ENCODE peak calls at places on chromosomes 13 and 19, in nine cellular contexts. One of them, this sample, is unnamed.

GRCh38 chr19:14770136-14770535 is 8.2 kb downstream of the ADGRE2 start:
- DNase-seq in left cardiac atrium: no peak
- DNase-seq in activated CD8-positive, alpha-beta memory T cell treated with anti-CD3 and anti-CD28 coated beads for 1 hour: no peak
- DNase-seq in T-helper 2 cell treated with Interferon-gamma antibody and Interleukin-4, amounts not matched to agents 5 μg/mL and 100 μg/mL, for 36 hours: no peak
- DNase-seq in transverse colon: no peak
- DNase-seq in LoVo: no peak
- DNase-seq in A549: no peak
- DNase-seq in GM12891: no peak
- DNase-seq in stimulated activated CD8-positive, alpha-beta memory T cell treated with anti-CD3 and anti-CD28 coated beads, Interleukin-12 subunit alpha, Interleukin-12 subunit beta, amount 100 ng/mL, for 4 hours: no peak
- DNase-seq in this sample: no peak

GRCh38 chr13:40236566-40237168 is 429.8 kb downstream of the FOXO1 start:
- DNase-seq in left cardiac atrium: peak
- DNase-seq in activated CD8-positive, alpha-beta memory T cell treated with anti-CD3 and anti-CD28 coated beads for 1 hour: no peak
- DNase-seq in T-helper 2 cell treated with Interferon-gamma antibody and Interleukin-4, amounts not matched to agents 5 μg/mL and 100 μg/mL, for 36 hours: no peak
- DNase-seq in transverse colon: no peak
- DNase-seq in LoVo: no peak
- DNase-seq in A549: no peak
- DNase-seq in GM12891: no peak
- DNase-seq in stimulated activated CD8-positive, alpha-beta memory T cell treated with anti-CD3 and anti-CD28 coated beads, Interleukin-12 subunit alpha, Interleukin-12 subunit beta, amount 100 ng/mL, for 4 hours: no peak
- DNase-seq in this sample: no peak

GRCh38 chr13:34591801-34592454 is 350.1 kb upstream of the NBEA start:
- DNase-seq in left cardiac atrium: peak
- DNase-seq in activated CD8-positive, alpha-beta memory T cell treated with anti-CD3 and anti-CD28 coated beads for 1 hour: no peak
- DNase-seq in T-helper 2 cell treated with Interferon-gamma antibody and Interleukin-4, amounts not matched to agents 5 μg/mL and 100 μg/mL, for 36 hours: no peak
- DNase-seq in transverse colon: no peak
- DNase-seq in LoVo: no peak
- DNase-seq in A549: no peak
- DNase-seq in GM12891: no peak
- DNase-seq in stimulated activated CD8-positive, alpha-beta memory T cell treated with anti-CD3 and anti-CD28 coated beads, Interleukin-12 subunit alpha, Interleukin-12 subunit beta, amount 100 ng/mL, for 4 hours: no peak
- DNase-seq in this sample: no peak

GRCh38 chr19:14480695-14481069 is 5.5 kb upstream of the PTGER1 start:
- DNase-seq in left cardiac atrium: no peak
- DNase-seq in activated CD8-positive, alpha-beta memory T cell treated with anti-CD3 and anti-CD28 coated beads for 1 hour: no peak
- DNase-seq in T-helper 2 cell treated with Interferon-gamma antibody and Interleukin-4, amounts not matched to agents 5 μg/mL and 100 μg/mL, for 36 hours: no peak
- DNase-seq in transverse colon: no peak
- DNase-seq in LoVo: no peak
- DNase-seq in A549: no peak
- DNase-seq in GM12891: no peak
- DNase-seq in stimulated activated CD8-positive, alpha-beta memory T cell treated with anti-CD3 and anti-CD28 coated beads, Interleukin-12 subunit alpha, Interleukin-12 subunit beta, amount 100 ng/mL, for 4 hours: no peak
- DNase-seq in this sample: no peak

GRCh38 chr19:9078651-9079050 is 8.2 kb upstream of the OR1M1 start:
- DNase-seq in left cardiac atrium: no peak
- DNase-seq in activated CD8-positive, alpha-beta memory T cell treated with anti-CD3 and anti-CD28 coated beads for 1 hour: no peak
- DNase-seq in T-helper 2 cell treated with Interferon-gamma antibody and Interleukin-4, amounts not matched to agents 5 μg/mL and 100 μg/mL, for 36 hours: no peak
- DNase-seq in transverse colon: no peak
- DNase-seq in LoVo: no peak
- DNase-seq in A549: no peak
- DNase-seq in GM12891: no peak
- DNase-seq in stimulated activated CD8-positive, alpha-beta memory T cell treated with anti-CD3 and anti-CD28 coated beads, Interleukin-12 subunit alpha, Interleukin-12 subunit beta, amount 100 ng/mL, for 4 hours: no peak
- DNase-seq in this sample: no peak

GRCh38 chr19:37855098-37855497 is 51.3 kb downstream of the WDR87 start:
- DNase-seq in left cardiac atrium: peak
- DNase-seq in activated CD8-positive, alpha-beta memory T cell treated with anti-CD3 and anti-CD28 coated beads for 1 hour: peak
- DNase-seq in T-helper 2 cell treated with Interferon-gamma antibody and Interleukin-4, amounts not matched to agents 5 μg/mL and 100 μg/mL, for 36 hours: no peak
- DNase-seq in transverse colon: peak
- DNase-seq in LoVo: no peak
- DNase-seq in A549: no peak
- DNase-seq in GM12891: peak
- DNase-seq in stimulated activated CD8-positive, alpha-beta memory T cell treated with anti-CD3 and anti-CD28 coated beads, Interleukin-12 subunit alpha, Interleukin-12 subunit beta, amount 100 ng/mL, for 4 hours: peak
- DNase-seq in this sample: no peak

GRCh38 chr13:33351324-33351723 is 65.8 kb upstream of the STARD13 start:
- DNase-seq in left cardiac atrium: no peak
- DNase-seq in activated CD8-positive, alpha-beta memory T cell treated with anti-CD3 and anti-CD28 coated beads for 1 hour: no peak
- DNase-seq in T-helper 2 cell treated with Interferon-gamma antibody and Interleukin-4, amounts not matched to agents 5 μg/mL and 100 μg/mL, for 36 hours: no peak
- DNase-seq in transverse colon: peak
- DNase-seq in LoVo: no peak
- DNase-seq in A549: no peak
- DNase-seq in GM12891: no peak
- DNase-seq in stimulated activated CD8-positive, alpha-beta memory T cell treated with anti-CD3 and anti-CD28 coated beads, Interleukin-12 subunit alpha, Interleukin-12 subunit beta, amount 100 ng/mL, for 4 hours: no peak
- DNase-seq in this sample: peak

GRCh38 chr19:1045247-1045603 is 5.3 kb downstream of the ABCA7 start:
- DNase-seq in left cardiac atrium: peak
- DNase-seq in activated CD8-positive, alpha-beta memory T cell treated with anti-CD3 and anti-CD28 coated beads for 1 hour: no peak
- DNase-seq in T-helper 2 cell treated with Interferon-gamma antibody and Interleukin-4, amounts not matched to agents 5 μg/mL and 100 μg/mL, for 36 hours: peak
- DNase-seq in transverse colon: peak
- DNase-seq in LoVo: no peak
- DNase-seq in A549: peak
- DNase-seq in GM12891: peak
- DNase-seq in stimulated activated CD8-positive, alpha-beta memory T cell treated with anti-CD3 and anti-CD28 coated beads, Interleukin-12 subunit alpha, Interleukin-12 subunit beta, amount 100 ng/mL, for 4 hours: no peak
- DNase-seq in this sample: no peak

GRCh38 chr19:39415111-39416046 is 2.9 kb downstream of the PLEKHG2 start:
- DNase-seq in left cardiac atrium: peak
- DNase-seq in activated CD8-positive, alpha-beta memory T cell treated with anti-CD3 and anti-CD28 coated beads for 1 hour: no peak
- DNase-seq in T-helper 2 cell treated with Interferon-gamma antibody and Interleukin-4, amounts not matched to agents 5 μg/mL and 100 μg/mL, for 36 hours: no peak
- DNase-seq in transverse colon: no peak
- DNase-seq in LoVo: no peak
- DNase-seq in A549: no peak
- DNase-seq in GM12891: no peak
- DNase-seq in stimulated activated CD8-positive, alpha-beta memory T cell treated with anti-CD3 and anti-CD28 coated beads, Interleukin-12 subunit alpha, Interleukin-12 subunit beta, amount 100 ng/mL, for 4 hours: no peak
- DNase-seq in this sample: no peak

GRCh38 chr13:40922437-40923040 is 96.6 kb downstream of the ELF1 start:
- DNase-seq in left cardiac atrium: peak
- DNase-seq in activated CD8-positive, alpha-beta memory T cell treated with anti-CD3 and anti-CD28 coated beads for 1 hour: no peak
- DNase-seq in T-helper 2 cell treated with Interferon-gamma antibody and Interleukin-4, amounts not matched to agents 5 μg/mL and 100 μg/mL, for 36 hours: no peak
- DNase-seq in transverse colon: peak
- DNase-seq in LoVo: no peak
- DNase-seq in A549: no peak
- DNase-seq in GM12891: no peak
- DNase-seq in stimulated activated CD8-positive, alpha-beta memory T cell treated with anti-CD3 and anti-CD28 coated beads, Interleukin-12 subunit alpha, Interleukin-12 subunit beta, amount 100 ng/mL, for 4 hours: no peak
- DNase-seq in this sample: no peak